ENCODE peak calls at places on chromosomes 16 and 17, in four cellular contexts. X is A549, V is ascending aorta, R is retinal pigment epithelial cell. O is an unnamed sample.
A peak's percentile ranks its signal among the peaks of the same experiment; 100 is the strongest.

GRCh38 chr16:68400924-68401460 is 47.3 kb downstream of the SMPD3 start:
- DNase-seq in R (no peak), V (no peak), X (no peak), O (no peak)

GRCh38 chr16:46973457-46974324 is at the start of gene DNAJA2:
- DNase-seq in R (peak; percentile 70), X (peak; percentile 85), V (peak; percentile 47), O (peak; percentile 85)

GRCh38 chr17:28368306-28368831 is 1.7 kb downstream of the VTN start:
- DNase-seq in V (no peak), X (no peak), R (no peak), O (peak; percentile 88)

GRCh38 chr17:40422990-40423611 is 5.4 kb upstream of the TOP2A start:
- DNase-seq in X (peak; percentile 65), R (no peak), V (no peak), O (no peak)

GRCh38 chr17:74417178-74418045 is 14.5 kb upstream of the GPRC5C start:
- DNase-seq in R (no peak), V (no peak), X (peak; percentile 98), O (peak; percentile 89)

GRCh38 chr17:28892024-28892423 is 5.5 kb downstream of the FLOT2 start:
- DNase-seq in X (no peak), R (no peak), V (no peak), O (no peak)

GRCh38 chr17:74133726-74134125 is 69.8 kb upstream of the RPL38 start:
- DNase-seq in V (no peak), X (no peak), R (no peak), O (no peak)

GRCh38 chr17:75390982-75391381 is 14.5 kb downstream of the GRB2 start:
- DNase-seq in X (no peak), R (no peak), V (no peak), O (no peak)

GRCh38 chr16:46976550-46976949 is 3.1 kb upstream of the DNAJA2 start:
- DNase-seq in X (no peak), V (no peak), R (no peak), O (peak; percentile 23)

GRCh38 chr17:31544186-31544585 is 152.7 kb downstream of the RAB11FIP4 start:
- DNase-seq in X (no peak), V (no peak), R (no peak), O (no peak)

GRCh38 chr17:44279586-44280344 is 11.8 kb upstream of the SLC4A1 start:
- DNase-seq in X (no peak), V (peak; percentile 54), R (peak; percentile 60), O (peak; percentile 86)

GRCh38 chr16:29025735-29026134 is 40.9 kb downstream of the LAT start:
- DNase-seq in V (no peak), X (no peak), R (no peak), O (no peak)

GRCh38 chr17:61389670-61390478 is 9.8 kb upstream of the TBX2 start:
- DNase-seq in X (peak; percentile 72), V (no peak), R (no peak), O (no peak)

GRCh38 chr17:14323522-14323981 is 22.7 kb downstream of the HS3ST3B1 start:
- DNase-seq in X (no peak), V (no peak), R (no peak), O (no peak)

GRCh38 chr16:5022521-5022920 is 11.2 kb downstream of the NAGPA start:
- DNase-seq in V (no peak), X (no peak), R (no peak), O (no peak)

GRCh38 chr17:81417049-81417878 is 22.0 kb downstream of the BAHCC1 start:
- DNase-seq in R (no peak), X (no peak), V (peak; percentile 75), O (no peak)

GRCh38 chr17:82803185-82803584 is 36.6 kb downstream of the ZNF750 start:
- DNase-seq in X (no peak), R (no peak), V (no peak), O (no peak)

GRCh38 chr17:37301288-37301687 is 74.5 kb upstream of the C17orf78 start:
- DNase-seq in R (no peak), V (no peak), X (peak; percentile 33), O (no peak)

GRCh38 chr17:48892940-48893645 is 506 bp downstream of the ATP5MC1 start:
- DNase-seq in R (no peak), X (no peak), V (no peak), O (no peak)

GRCh38 chr16:82639666-82640336 is 13.0 kb downstream of the CDH13 start:
- DNase-seq in R (no peak), X (peak; percentile 22), V (no peak), O (peak; percentile 46)

GRCh38 chr17:31571124-31571892 is 179.8 kb downstream of the RAB11FIP4 start:
- DNase-seq in X (no peak), R (peak; percentile 70), V (no peak), O (no peak)

GRCh38 chr16:3945751-3946603 is 65.5 kb upstream of the CREBBP start:
- DNase-seq in V (no peak), X (peak; percentile 60), R (peak; percentile 95), O (peak; percentile 20)

GRCh38 chr16:66844009-66844341 is 239 bp upstream of the CA7 start:
- DNase-seq in V (no peak), R (no peak), X (no peak), O (no peak)

GRCh38 chr16:62965831-62966230 is 929.6 kb upstream of the CDH8 start:
- DNase-seq in R (no peak), X (no peak), V (no peak), O (no peak)

GRCh38 chr17:41806685-41807445 is 4.9 kb downstream of the P3H4 start:
- DNase-seq in R (no peak), V (no peak), X (no peak), O (no peak)

GRCh38 chr16:9047689-9048301 is 43.6 kb upstream of the HAPSTR1 start:
- DNase-seq in X (peak; percentile 79), R (peak; percentile 97), V (peak; percentile 93), O (peak; percentile 97)

GRCh38 chr17:70414275-70414674 is 244.9 kb downstream of the KCNJ2 start:
- DNase-seq in X (no peak), V (no peak), R (no peak), O (no peak)

GRCh38 chr17:72602517-72603345 is 481.9 kb downstream of the SOX9 start:
- DNase-seq in X (peak; percentile 97), R (peak; percentile 64), V (no peak), O (no peak)

GRCh38 chr17:81317992-81318391 is 22.9 kb upstream of the SLC38A10 start:
- DNase-seq in V (no peak), X (no peak), R (no peak), O (no peak)

GRCh38 chr16:58194790-58195189 is 3.1 kb downstream of the CSNK2A2 start:
- DNase-seq in X (no peak), V (no peak), R (no peak), O (no peak)

GRCh38 chr17:65198653-65199382 is 61.6 kb downstream of the RGS9 start:
- DNase-seq in X (peak; percentile 97), R (no peak), V (no peak), O (peak; percentile 47)

GRCh38 chr17:81840826-81841778 is 6.3 kb upstream of the PPP1R27 start:
- DNase-seq in V (no peak), R (no peak), X (no peak), O (no peak)

GRCh38 chr16:48608871-48609452 is 1.0 kb downstream of the N4BP1 start:
- DNase-seq in V (no peak), X (no peak), R (no peak), O (no peak)

GRCh38 chr17:48604770-48605329 is at the start of gene HOXB6:
- DNase-seq in R (no peak), V (no peak), X (peak; percentile 67), O (no peak)

GRCh38 chr16:85570735-85571562 is 42.2 kb upstream of the GSE1 start:
- DNase-seq in X (no peak), R (no peak), V (no peak), O (no peak)

GRCh38 chr17:2863204-2863603 is 67.0 kb downstream of the RAP1GAP2 start:
- DNase-seq in V (no peak), X (no peak), R (no peak), O (no peak)

GRCh38 chr17:6274310-6274709 is 160.6 kb downstream of the AIPL1 start:
- DNase-seq in R (no peak), V (no peak), X (no peak), O (no peak)

O was measured in HepG2.